ENCODE peak calls at places on chromosomes 16 and 17, in four cellular contexts. X, E, P and U are unnamed samples.

GRCh38 chr17:76446449-76447231 is 6.3 kb downstream of the UBE2O start:
- DNase-seq in X (peak), E (peak), P (no peak), U (no peak)

GRCh38 chr17:7184647-7185046 is 5.5 kb upstream of the ASGR1 start:
- DNase-seq in X (no peak), E (no peak), P (no peak), U (no peak)

GRCh38 chr17:18626152-18626870 is 17.9 kb downstream of the TBC1D28 start:
- DNase-seq in X (no peak), E (no peak), P (no peak), U (no peak)

GRCh38 chr17:44911133-44912001 is 3.9 kb downstream of the GFAP start:
- DNase-seq in X (peak), E (peak), P (no peak), U (peak)

GRCh38 chr17:80524150-80524712 is 20.4 kb upstream of the RPTOR start:
- DNase-seq in X (no peak), E (no peak), P (no peak), U (no peak)

GRCh38 chr16:58426960-58427359 is 34.7 kb downstream of the GINS3 start:
- DNase-seq in X (no peak), E (no peak), P (no peak), U (no peak)

GRCh38 chr16:58422809-58423208 is 30.5 kb downstream of the GINS3 start:
- DNase-seq in X (no peak), E (no peak), P (no peak), U (no peak)

GRCh38 chr17:37650419-37651003 is 7.3 kb upstream of the DDX52 start:
- DNase-seq in X (peak), E (peak), P (no peak), U (no peak)

GRCh38 chr17:81391964-81392908 is 3.0 kb upstream of the BAHCC1 start:
- DNase-seq in X (no peak), E (no peak), P (peak), U (no peak)

GRCh38 chr16:57763290-57764005 is 27.9 kb downstream of the KATNB1 start:
- DNase-seq in X (no peak), E (no peak), P (no peak), U (no peak)

GRCh38 chr17:35731239-35731931 is at the start of gene RASL10B:
- DNase-seq in X (peak), E (peak), P (peak), U (peak)

GRCh38 chr16:87947356-87948118 is 3.7 kb upstream of the BANP start:
- DNase-seq in X (no peak), E (no peak), P (no peak), U (no peak)

GRCh38 chr17:42187833-42188232 is 2.6 kb upstream of the HCRT start:
- DNase-seq in X (no peak), E (no peak), P (no peak), U (no peak)

GRCh38 chr17:59837362-59838195 is 55.2 kb downstream of the TUBD1 start:
- DNase-seq in X (peak), E (peak), P (peak), U (peak)

GRCh38 chr17:38883592-38884526 is 14.0 kb downstream of the LASP1 start:
- DNase-seq in X (no peak), E (no peak), P (no peak), U (no peak)

GRCh38 chr17:66268247-66268927 is 34.0 kb upstream of the PRKCA start:
- DNase-seq in X (no peak), E (peak), P (no peak), U (no peak)

GRCh38 chr17:76278952-76279741 is 14.0 kb downstream of the UBALD2 start:
- DNase-seq in X (peak), E (peak), P (peak), U (peak)

GRCh38 chr17:7703584-7704574 is 1.1 kb upstream of the EFNB3 start:
- DNase-seq in X (no peak), E (peak), P (no peak), U (no peak)

GRCh38 chr17:67491009-67491677 is 114.1 kb downstream of the PITPNC1 start:
- DNase-seq in X (peak), E (peak), P (no peak), U (no peak)

GRCh38 chr16:17392857-17393421 is 77.8 kb downstream of the XYLT1 start:
- DNase-seq in X (no peak), E (no peak), P (no peak), U (no peak)

GRCh38 chr17:44187131-44187899 is 543 bp downstream of the TMUB2 start:
- DNase-seq in X (peak), E (no peak), P (no peak), U (no peak)

GRCh38 chr16:16032271-16032979 is 83.0 kb downstream of the ABCC1 start:
- DNase-seq in X (no peak), E (no peak), P (no peak), U (no peak)

GRCh38 chr17:73833779-73834613 is 189.8 kb upstream of the SDK2 start:
- DNase-seq in X (no peak), E (no peak), P (no peak), U (no peak)